ENCODE peak calls at places on chromosomes 12 and 14, in nine cellular contexts. R, E, J, G, X, D, L, V and P are unnamed samples.

GRCh38 chr12:122837306-122838265 is 2.3 kb downstream of the HIP1R start:
- DNase-seq in J (no peak), V (no peak), E (no peak), D (no peak), X (peak), R (no peak), L (no peak), G (no peak), P (no peak)

GRCh38 chr12:115227137-115227615 is 543.2 kb upstream of the TBX3 start:
- DNase-seq in L (no peak), E (peak), J (peak), G (peak), V (no peak), D (no peak), X (no peak), R (no peak), P (no peak)

GRCh38 chr12:20212658-20213387 is 155.5 kb upstream of the PDE3A start:
- DNase-seq in D (peak), X (peak), J (peak), G (peak), E (peak), R (no peak), L (peak), V (no peak), P (no peak)

GRCh38 chr12:70964867-70965469 is 44.4 kb upstream of the PTPRR start:
- DNase-seq in X (peak), J (no peak), V (no peak), L (no peak), E (no peak), D (no peak), R (no peak), G (no peak), P (no peak)

GRCh38 chr12:55925870-55926737 is 1.6 kb downstream of the PYM1 start:
- DNase-seq in L (no peak), V (no peak), X (no peak), J (peak), D (no peak), E (no peak), G (no peak), R (no peak), P (no peak)

GRCh38 chr12:45674583-45674982 is 54.9 kb upstream of the ARID2 start:
- DNase-seq in R (no peak), J (peak), D (peak), V (no peak), E (peak), G (peak), L (no peak), X (peak), P (no peak)

GRCh38 chr12:4285070-4285469 is 11.5 kb downstream of the CCND2 start:
- DNase-seq in R (no peak), E (no peak), V (no peak), D (no peak), G (no peak), J (no peak), X (no peak), L (no peak), P (no peak)

GRCh38 chr14:81818271-81818670 is 284.6 kb upstream of the SEL1L start:
- DNase-seq in D (no peak), V (no peak), L (peak), J (no peak), R (no peak), G (no peak), X (no peak), E (no peak), P (no peak)

GRCh38 chr12:89073027-89073398 is 279.3 kb downstream of the DUSP6 start:
- DNase-seq in V (no peak), L (no peak), J (no peak), E (peak), D (no peak), G (no peak), X (no peak), R (no peak), P (no peak)

GRCh38 chr14:96086574-96087077 is 47.5 kb downstream of the C14orf132 start:
- DNase-seq in L (no peak), R (no peak), E (peak), X (no peak), V (no peak), J (no peak), G (no peak), D (no peak), P (no peak)

GRCh38 chr14:102948698-102949061 is 26.2 kb downstream of the AMN start:
- DNase-seq in X (no peak), L (no peak), E (no peak), D (no peak), V (no peak), R (no peak), G (no peak), J (no peak), P (no peak)

GRCh38 chr14:79090781-79091180 is 920.6 kb downstream of the NRXN3 start:
- DNase-seq in X (no peak), L (peak), G (no peak), D (no peak), E (no peak), V (no peak), R (no peak), J (no peak), P (no peak)

DNA sequence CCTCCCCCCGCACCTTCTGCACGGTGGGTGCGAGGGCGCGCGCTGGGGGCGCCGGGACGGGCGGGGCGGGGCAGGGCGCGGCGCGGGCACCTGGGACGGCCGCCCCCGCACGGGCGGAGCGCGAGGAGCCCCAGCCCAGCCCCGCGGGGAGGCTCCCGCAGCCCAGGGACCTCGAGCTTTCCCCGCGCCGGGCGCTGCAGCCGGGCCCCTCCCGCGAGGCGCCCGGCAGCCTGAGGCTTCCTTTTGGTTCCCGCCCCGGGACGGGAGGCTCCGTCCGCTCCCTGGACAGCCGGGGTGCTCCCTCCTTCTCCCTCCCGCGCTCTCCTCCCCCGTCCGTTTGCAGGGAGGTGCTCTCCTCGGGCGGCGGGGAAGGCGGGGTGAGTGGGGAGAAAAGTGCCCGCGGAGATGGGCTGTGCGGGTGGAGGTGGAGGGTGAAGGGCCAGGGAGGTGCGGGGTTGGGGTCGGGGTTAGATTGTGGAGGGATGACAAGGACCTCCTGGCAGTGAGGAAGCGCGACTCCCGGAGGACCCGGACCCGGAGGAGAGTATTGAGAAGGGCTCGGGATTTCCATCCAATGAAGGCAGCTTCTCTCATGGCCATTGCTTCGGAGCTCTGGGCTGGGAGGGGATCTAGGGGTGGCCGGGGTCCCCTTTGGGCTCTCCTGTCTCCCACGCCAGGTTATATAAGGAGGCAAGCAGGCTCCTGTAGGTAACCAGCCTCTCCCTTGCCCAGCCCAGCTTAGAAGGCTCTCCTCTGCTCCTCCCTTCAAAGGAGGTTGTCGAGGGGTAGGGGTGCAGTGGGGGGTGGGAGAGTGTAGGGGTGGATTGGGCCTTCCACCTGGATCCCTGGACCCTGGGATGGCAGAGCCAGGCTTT is 645 bp downstream of the JDP2 start:
- DNase-seq in J (no peak), E (peak), D (no peak), R (no peak), V (no peak), X (peak), L (no peak), G (peak), P (no peak)
- H3K27ac ChIP-seq in J (peak), E (no peak), D (peak), R (no peak), V (no peak), X (peak), L (no peak), G (peak), P (no peak)

GRCh38 chr14:64232095-64232830 is 61.9 kb downstream of the ESR2 start:
- DNase-seq in J (peak), R (no peak), X (no peak), D (no peak), G (no peak), L (no peak), E (peak), V (no peak), P (no peak)
- H3K27ac ChIP-seq in J (peak), R (no peak), X (no peak), D (no peak), G (peak), L (no peak), E (no peak), V (no peak), P (no peak)

GRCh38 chr12:113239288-113239771 is 18.1 kb downstream of the TPCN1 start:
- DNase-seq in X (no peak), D (peak), G (no peak), J (no peak), R (no peak), V (no peak), L (no peak), E (no peak), P (no peak)

GRCh38 chr12:113236539-113237354 is 15.5 kb downstream of the TPCN1 start:
- DNase-seq in V (no peak), X (peak), L (no peak), E (no peak), J (no peak), R (no peak), G (no peak), D (peak), P (no peak)

GRCh38 chr12:113237748-113238147 is 16.5 kb downstream of the TPCN1 start:
- DNase-seq in D (peak), L (no peak), X (peak), G (no peak), E (no peak), V (no peak), R (no peak), J (no peak), P (no peak)

GRCh38 chr12:113239811-113240331 is 18.6 kb downstream of the TPCN1 start:
- DNase-seq in E (no peak), R (no peak), D (no peak), G (no peak), V (no peak), X (no peak), J (peak), L (no peak), P (no peak)

DNA sequence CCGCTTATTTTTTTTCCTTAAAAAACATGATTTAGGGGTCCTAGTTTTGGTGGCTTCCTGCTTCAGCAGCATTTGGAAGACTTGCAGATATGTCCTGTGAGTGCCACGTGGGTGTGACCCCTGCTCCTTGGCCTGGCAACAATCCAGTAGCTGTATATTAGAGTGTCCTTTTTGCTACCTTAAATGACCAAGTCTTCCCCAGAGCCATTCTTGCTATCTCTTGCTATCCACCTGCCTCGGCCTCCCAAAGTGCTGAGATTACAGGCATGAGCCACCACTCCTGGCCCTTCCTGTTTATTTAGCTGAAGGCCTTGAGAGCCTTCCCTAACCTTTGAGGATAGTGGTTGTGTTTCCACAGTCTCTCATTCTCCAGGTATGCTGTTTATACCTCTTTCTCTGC is 17.0 kb downstream of the TPCN1 start:
- DNase-seq in X (no peak), V (no peak), G (no peak), L (no peak), R (no peak), J (no peak), D (no peak), E (no peak), P (no peak)
- H3K27ac ChIP-seq in X (peak), V (no peak), G (peak), L (no peak), R (no peak), J (no peak), D (peak), E (no peak), P (no peak)

DNA sequence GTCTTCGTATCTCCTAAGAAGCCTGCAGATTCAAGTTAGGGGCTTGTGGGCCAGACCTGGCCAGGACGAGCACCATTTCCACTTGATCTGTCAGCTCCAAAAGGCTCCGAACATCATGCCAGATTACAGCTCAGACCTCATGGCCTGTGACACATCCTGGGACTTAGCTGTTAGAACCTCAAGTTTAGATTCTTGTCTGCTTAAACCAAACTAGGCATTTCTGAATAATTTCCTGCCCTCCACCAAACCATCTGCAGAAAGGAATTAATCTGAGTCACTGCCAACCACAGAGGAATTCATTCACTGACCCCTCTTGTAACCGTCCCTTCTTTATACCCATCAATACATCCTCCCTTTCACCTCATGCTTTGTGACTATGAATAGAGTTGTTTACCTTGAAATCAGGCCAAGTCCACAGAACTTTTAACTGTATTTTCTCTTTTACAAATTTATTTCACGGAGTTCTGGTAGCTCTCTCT is 120.3 kb downstream of the FBXL14 start:
- DNase-seq in J (peak), G (no peak), L (no peak), R (no peak), E (peak), V (no peak), D (no peak), X (no peak), P (no peak)
- H3K27ac ChIP-seq in J (peak), G (peak), L (no peak), R (no peak), E (peak), V (no peak), D (peak), X (peak), P (no peak)

GRCh38 chr12:49133014-49133413 is 1.8 kb upstream of the TUBA1B start:
- DNase-seq in X (no peak), J (no peak), D (no peak), E (no peak), R (no peak), V (no peak), G (no peak), L (no peak), P (no peak)
- H3K27ac ChIP-seq in X (peak), J (no peak), D (peak), E (no peak), R (peak), V (no peak), G (peak), L (no peak), P (no peak)

GRCh38 chr12:9741726-9742125 is 8.8 kb upstream of the CLECL1 start:
- DNase-seq in E (no peak), X (peak), G (no peak), L (no peak), R (peak), D (no peak), J (no peak), V (peak), P (peak)

GRCh38 chr12:9736931-9737705 is 4.2 kb upstream of the CLECL1 start:
- DNase-seq in X (no peak), D (no peak), G (no peak), J (no peak), L (no peak), R (no peak), V (no peak), E (no peak), P (peak)

GRCh38 chr12:9740109-9740750 is 7.3 kb upstream of the CLECL1 start:
- DNase-seq in L (no peak), E (no peak), X (no peak), V (no peak), G (no peak), R (no peak), J (no peak), D (no peak), P (peak)

GRCh38 chr12:9745191-9745590 is 12.3 kb upstream of the CLECL1 start:
- DNase-seq in G (no peak), X (no peak), L (peak), J (no peak), R (no peak), E (no peak), D (no peak), V (no peak), P (no peak)

DNA sequence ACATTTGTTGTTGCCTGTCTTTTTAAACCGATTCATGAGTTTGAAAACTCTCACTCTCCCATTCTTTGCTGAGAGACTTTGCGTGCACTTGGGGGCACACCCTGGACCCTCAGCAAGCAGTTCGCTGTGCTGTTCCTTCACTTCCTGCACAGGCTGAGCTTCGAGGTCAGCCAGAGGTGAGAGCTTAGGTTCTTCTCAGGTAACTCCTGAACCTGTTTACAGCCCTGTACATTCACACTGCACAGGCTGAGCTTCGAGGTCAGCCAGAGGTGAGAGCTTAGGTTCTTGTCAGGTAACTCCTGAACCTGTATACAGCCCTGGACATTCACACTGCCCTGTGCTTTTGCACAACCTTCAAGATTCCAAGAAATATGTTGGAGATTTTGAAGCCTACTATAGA is 9.8 kb upstream of the CLECL1 start:
- DNase-seq in E (no peak), G (no peak), V (no peak), L (no peak), D (no peak), R (peak), J (no peak), X (no peak), P (peak)
- H3K27ac ChIP-seq in E (no peak), G (peak), V (peak), L (no peak), D (no peak), R (peak), J (no peak), X (no peak), P (peak)

DNA sequence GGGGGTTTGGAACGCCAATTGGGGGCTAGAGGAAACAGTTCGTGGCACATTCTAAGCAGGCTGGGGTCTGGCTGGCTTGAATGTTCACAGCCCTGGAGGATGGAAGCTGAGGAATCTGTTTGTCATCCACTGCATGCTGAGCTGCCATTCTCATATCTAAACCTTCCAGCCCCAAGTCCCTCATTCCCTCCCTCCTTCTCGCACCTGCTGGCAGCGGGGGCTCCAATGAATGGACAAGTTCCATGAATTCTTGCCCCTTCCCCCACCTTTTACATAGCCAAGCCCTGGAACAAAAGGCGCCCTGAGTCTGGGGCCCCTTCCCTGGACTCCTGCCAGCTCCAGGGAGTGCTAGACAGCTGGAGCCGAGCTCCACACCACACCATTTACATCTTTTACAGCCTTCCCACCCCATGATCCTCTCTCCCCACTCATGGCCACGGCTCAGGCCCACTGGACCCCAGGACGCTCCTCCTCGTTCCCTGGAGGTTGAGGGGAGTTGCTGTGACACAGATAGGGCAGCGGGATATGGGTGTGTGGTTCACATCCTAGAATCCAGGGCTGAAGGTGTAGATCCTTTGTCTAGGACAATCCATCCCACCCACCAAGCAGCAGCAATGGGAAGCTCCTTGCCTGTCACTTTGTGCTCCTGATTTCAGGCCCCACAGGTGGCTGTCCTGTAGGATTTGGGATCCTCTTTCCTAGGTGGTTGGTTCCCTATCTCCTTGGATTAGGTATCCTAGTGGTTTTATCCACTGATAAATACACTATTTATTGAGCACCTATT is 21.7 kb upstream of the VRTN start:
- DNase-seq in V (no peak), X (no peak), E (peak), D (no peak), G (no peak), J (no peak), L (peak), R (no peak), P (no peak)
- H3K27ac ChIP-seq in V (no peak), X (no peak), E (peak), D (no peak), G (no peak), J (no peak), L (peak), R (no peak), P (no peak)